ENCODE peak calls at places on chromosomes 7 and 10, in five cellular contexts. G is iPS-NIHi11, H is HCT116, F is IMR-90, I is ecto neural progenitor cell. K is an unnamed sample.

GRCh38 chr7:103823084-103823483 is 166.4 kb downstream of the RELN start:
- DNase-seq in G (no peak), I (no peak), F (no peak), H (no peak), K (no peak)

GRCh38 chr7:15555385-15555859 is 6.4 kb downstream of the AGMO start:
- DNase-seq in F (peak; percentile 23), I (no peak), H (no peak), G (no peak), K (no peak)

GRCh38 chr7:79298145-79298760 is 155.2 kb downstream of the MAGI2 start:
- DNase-seq in G (peak; percentile 29), H (peak; percentile 28), F (peak; percentile 79), I (no peak), K (no peak)

GRCh38 chr7:100509213-100509612 is 25.5 kb downstream of the NYAP1 start:
- DNase-seq in I (no peak), F (peak; percentile 83), G (peak; percentile 14), H (no peak), K (no peak)

GRCh38 chr10:13222566-13222965 is 11.6 kb downstream of the UCMA start:
- DNase-seq in G (no peak), F (no peak), H (no peak), I (no peak), K (no peak)

GRCh38 chr10:29694121-29694520 is 59.4 kb upstream of the SVIL start:
- DNase-seq in I (no peak), F (no peak), G (no peak), H (no peak), K (no peak)

GRCh38 chr10:105073999-105074398 is 432.9 kb downstream of the SORCS3 start:
- DNase-seq in I (no peak), F (no peak), G (no peak), H (no peak), K (no peak)

GRCh38 chr10:124686707-124687376 is 57.3 kb downstream of the FAM53B start:
- DNase-seq in H (no peak), F (no peak), G (no peak), I (no peak), K (peak; percentile 59)

GRCh38 chr10:63631971-63632370 is 110.8 kb downstream of the REEP3 start:
- DNase-seq in H (no peak), F (no peak), G (no peak), I (no peak), K (no peak)

GRCh38 chr7:154419344-154419743 is 367.1 kb downstream of the DPP6 start:
- DNase-seq in I (no peak), F (no peak), H (no peak), G (no peak), K (no peak)

GRCh38 chr10:101538481-101538880 is 49.6 kb downstream of the POLL start:
- DNase-seq in F (no peak), I (no peak), H (no peak), G (no peak), K (no peak)

GRCh38 chr7:47819054-47819920 is 129.0 kb downstream of the PKD1L1 start:
- DNase-seq in G (peak; percentile 70), F (peak; percentile 82), H (peak; percentile 34), I (peak; percentile 64), K (peak; percentile 50)

GRCh38 chr7:64463636-64464375 is 99.1 kb downstream of the ZNF680 start:
- DNase-seq in H (no peak), I (no peak), F (peak; percentile 4), G (no peak), K (peak; percentile 82)

GRCh38 chr7:149871576-149871975 is 2.2 kb upstream of the ATP6V0E2 start:
- DNase-seq in G (no peak), F (no peak), H (no peak), I (peak; percentile 29), K (no peak)

GRCh38 chr7:19080076-19080475 is 37.4 kb downstream of the TWIST1 start:
- DNase-seq in F (no peak), H (no peak), G (no peak), I (no peak), K (no peak)

GRCh38 chr10:33880291-33880690 is 545.8 kb upstream of the NRP1 start:
- DNase-seq in H (no peak), I (no peak), G (no peak), F (no peak), K (no peak)

GRCh38 chr10:60280475-60280874 is 109.2 kb downstream of the ANK3 start:
- DNase-seq in F (no peak), H (no peak), G (no peak), I (no peak), K (no peak)

GRCh38 chr7:38232475-38233366 is 40.7 kb downstream of the TARP start:
- DNase-seq in G (no peak), F (peak; percentile 10), H (no peak), I (no peak), K (no peak)

GRCh38 chr7:157297071-157297638 is 39.6 kb upstream of the DNAJB6 start:
- DNase-seq in G (no peak), F (no peak), I (no peak), H (no peak), K (no peak)

GRCh38 chr10:58981051-58981450 is 195.4 kb upstream of the PHYHIPL start:
- DNase-seq in H (no peak), I (no peak), F (no peak), G (no peak), K (no peak)

K was measured in left ventricle myocardium inferior.